ENCODE peak calls at places on chromosomes 16 and 17, in eight cellular contexts. T is tibial artery; P is tibial nerve; I is naive thymus-derived CD4-positive, alpha-beta T cell; L is testis; K is foreskin fibroblast; F is prostate gland; R is adipocyte. A is an unnamed sample.

GRCh38 chr16:26993988-26994387 is 72.7 kb upstream of the C16orf82 start:
- DNase-seq in T (no peak), P (no peak), I (no peak), L (no peak), K (peak; percentile 84), F (no peak), R (peak; percentile 8), A (peak; percentile 27)

GRCh38 chr16:83552193-83552592 is 255.6 kb upstream of the HSBP1 start:
- DNase-seq in T (no peak), P (no peak), I (no peak), L (no peak), K (peak; percentile 29), F (no peak), R (no peak), A (peak; percentile 68)

GRCh38 chr17:70327723-70328122 is 158.4 kb downstream of the KCNJ2 start:
- DNase-seq in T (no peak), P (no peak), I (no peak), L (no peak), K (no peak), F (no peak), R (no peak), A (no peak)

GRCh38 chr16:14419817-14420216 is 210.2 kb downstream of the PARN start:
- DNase-seq in T (no peak), P (no peak), I (no peak), L (no peak), K (no peak), F (no peak), R (no peak), A (no peak)

GRCh38 chr17:81693491-81694360 is 9.4 kb upstream of the MRPL12 start:
- DNase-seq in T (no peak), P (no peak), I (no peak), L (no peak), K (no peak), F (no peak), R (no peak), A (no peak)

GRCh38 chr16:19523184-19523558 is 571 bp upstream of the CCP110 start:
- DNase-seq in T (no peak), P (no peak), I (no peak), L (no peak), K (no peak), F (no peak), R (no peak), A (no peak)

GRCh38 chr17:4005296-4006164 is 41.3 kb upstream of the ATP2A3 start:
- DNase-seq in T (no peak), P (no peak), I (no peak), L (no peak), K (no peak), F (no peak), R (no peak), A (no peak)

GRCh38 chr16:4090476-4090875 is 25.8 kb downstream of the ADCY9 start:
- DNase-seq in T (peak; percentile 69), P (no peak), I (no peak), L (peak; percentile 65), K (peak; percentile 38), F (peak; percentile 30), R (no peak), A (peak; percentile 27)

GRCh38 chr16:83732536-83732935 is 75.2 kb upstream of the HSBP1 start:
- DNase-seq in T (no peak), P (no peak), I (no peak), L (no peak), K (no peak), F (no peak), R (no peak), A (no peak)

GRCh38 chr17:73550561-73550960 is 93.7 kb downstream of the SDK2 start:
- DNase-seq in T (no peak), P (no peak), I (no peak), L (no peak), K (no peak), F (no peak), R (no peak), A (no peak)

GRCh38 chr16:49351119-49351518 is 22.5 kb upstream of the C16orf78 start:
- DNase-seq in T (no peak), P (no peak), I (no peak), L (no peak), K (no peak), F (no peak), R (no peak), A (no peak)

GRCh38 chr17:9215465-9215864 is 194.2 kb downstream of the NTN1 start:
- DNase-seq in T (no peak), P (no peak), I (no peak), L (no peak), K (no peak), F (no peak), R (no peak), A (no peak)

GRCh38 chr16:67672306-67672705 is 5.7 kb downstream of the C16orf86 start:
- DNase-seq in T (no peak), P (no peak), I (no peak), L (no peak), K (no peak), F (no peak), R (no peak), A (no peak)

DNA sequence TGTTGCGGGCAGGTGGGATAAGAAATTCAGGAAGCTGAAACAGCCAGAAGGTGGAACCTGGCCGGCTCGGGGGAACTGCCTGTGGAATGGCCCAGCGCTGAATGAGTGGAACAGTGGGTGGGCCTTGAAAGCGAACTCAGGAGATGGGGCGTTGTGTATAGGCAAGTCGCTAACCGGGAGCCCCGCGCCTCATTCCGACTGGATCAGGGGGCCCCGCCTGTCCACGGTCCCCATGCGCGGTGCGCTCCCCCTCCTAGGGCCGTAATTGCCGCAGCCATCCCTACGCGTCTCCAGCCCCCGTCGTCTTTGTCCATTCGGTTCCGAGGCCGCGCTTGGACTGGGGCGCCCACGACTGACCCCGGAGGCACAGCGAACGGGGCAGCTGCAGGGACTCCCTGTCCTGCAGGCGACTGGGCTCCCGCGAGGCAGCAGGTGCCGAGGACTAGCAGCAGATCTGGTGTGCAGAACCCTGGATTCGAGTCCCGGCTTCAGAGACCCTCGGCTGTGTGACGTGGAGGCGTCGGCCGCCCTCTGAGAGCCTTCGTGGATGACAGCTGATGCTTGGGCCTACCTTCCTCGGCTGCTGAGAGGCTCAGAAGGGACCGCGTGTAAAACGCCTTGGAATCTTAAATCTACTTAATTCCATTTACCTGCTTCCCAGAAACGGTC is 10.9 kb upstream of the CA4 start:
- DNase-seq in T (no peak), P (no peak), I (no peak), L (no peak), K (no peak), F (no peak), R (no peak), A (no peak)
- H3K4me3 ChIP-seq in T (no peak overlapping the region), P (no peak overlapping the region), I (no peak overlapping the region), L (no peak overlapping the region), K (no peak overlapping the region), F (no peak overlapping the region), R (no peak overlapping the region), A (no peak overlapping the region)

GRCh38 chr17:83005639-83006038 is 73.8 kb upstream of the METRNL start:
- DNase-seq in T (no peak), P (no peak), I (no peak), L (no peak), K (no peak), F (no peak), R (no peak), A (no peak)

GRCh38 chr17:83008526-83008925 is 70.9 kb upstream of the METRNL start:
- DNase-seq in T (no peak), P (no peak), I (no peak), L (no peak), K (no peak), F (no peak), R (no peak), A (no peak)

GRCh38 chr17:83004791-83005380 is 74.5 kb upstream of the METRNL start:
- DNase-seq in T (no peak), P (no peak), I (no peak), L (no peak), K (no peak), F (no peak), R (no peak), A (no peak)

GRCh38 chr17:83007504-83008475 is 71.6 kb upstream of the METRNL start:
- DNase-seq in T (no peak), P (no peak), I (no peak), L (no peak), K (no peak), F (no peak), R (no peak), A (no peak)

GRCh38 chr17:83006515-83007455 is 72.6 kb upstream of the METRNL start:
- DNase-seq in T (no peak), P (no peak), I (no peak), L (no peak), K (peak; percentile 39), F (no peak), R (peak; percentile 20), A (no peak)
- H3K4me3 ChIP-seq in T (no peak overlapping the region), P (no peak overlapping the region), I (no peak overlapping the region), L (no peak overlapping the region), K (no peak overlapping the region), F (no peak overlapping the region), R (peak overlapping the region; percentile 22), A (no peak overlapping the region)

GRCh38 chr16:81832801-81833547 is 53.9 kb downstream of the PLCG2 start:
- DNase-seq in T (no peak), P (no peak), I (no peak), L (no peak), K (no peak), F (no peak), R (no peak), A (no peak)
- H3K4me3 ChIP-seq in T (no peak overlapping the region), P (no peak overlapping the region), I (no peak overlapping the region), L (no peak overlapping the region), K (no peak overlapping the region), F (no peak overlapping the region), R (no peak overlapping the region), A (no peak overlapping the region)

GRCh38 chr16:8859913-8860881 is 8.6 kb downstream of the CARHSP1 start:
- DNase-seq in T (peak; percentile 69), P (peak; percentile 68), I (no peak), L (peak; percentile 70), K (peak; percentile 77), F (no peak), R (peak; percentile 66), A (peak; percentile 82)

GRCh38 chr16:8855972-8856371 is 12.8 kb downstream of the CARHSP1 start:
- DNase-seq in T (peak; percentile 10), P (no peak), I (no peak), L (no peak), K (peak; percentile 2), F (no peak), R (no peak), A (no peak)

GRCh38 chr16:8861563-8862308 is 7.1 kb downstream of the CARHSP1 start:
- DNase-seq in T (no peak), P (no peak), I (no peak), L (peak; percentile 75), K (peak; percentile 30), F (no peak), R (no peak), A (no peak)

GRCh38 chr16:8862309-8863130 is 6.3 kb downstream of the CARHSP1 start:
- DNase-seq in T (no peak), P (no peak), I (no peak), L (no peak), K (peak; percentile 2), F (no peak), R (no peak), A (no peak)

GRCh38 chr16:8858994-8859912 is 9.6 kb downstream of the CARHSP1 start:
- DNase-seq in T (no peak), P (no peak), I (no peak), L (no peak), K (peak; percentile 2), F (no peak), R (no peak), A (no peak)
- H3K4me3 ChIP-seq in T (no peak overlapping the region), P (no peak overlapping the region), I (no peak overlapping the region), L (no peak overlapping the region), K (no peak overlapping the region), F (no peak overlapping the region), R (no peak overlapping the region), A (no peak overlapping the region)

GRCh38 chr16:81967358-81967757 is 43.9 kb downstream of the SDR42E1 start:
- DNase-seq in T (no peak), P (no peak), I (no peak), L (no peak), K (no peak), F (no peak), R (no peak), A (no peak)
- H3K4me3 ChIP-seq in T (no peak overlapping the region), P (no peak overlapping the region), I (no peak overlapping the region), L (no peak overlapping the region), K (no peak overlapping the region), F (no peak overlapping the region), R (no peak overlapping the region), A (no peak overlapping the region)